ENCODE peak calls at places on chromosomes 7 and 10, in four cellular contexts. O, T, K and J are unnamed samples.

GRCh38 chr10:104038537-104038936 is 47.1 kb downstream of the COL17A1 start:
- DNase-seq in T (no peak), K (no peak), O (no peak), J (no peak)

GRCh38 chr7:97215556-97215955 is 98.1 kb downstream of the SDHAF3 start:
- DNase-seq in T (no peak), K (no peak), O (no peak), J (peak; percentile 34)

GRCh38 chr7:72446131-72446530 is 34.0 kb upstream of the CALN1 start:
- DNase-seq in K (no peak), T (no peak), O (no peak), J (no peak)

GRCh38 chr7:102079140-102080002 is 207.3 kb upstream of the SH2B2 start:
- DNase-seq in T (no peak), O (no peak), K (no peak), J (peak; percentile 38)

GRCh38 chr7:88586219-88586618 is 173.3 kb upstream of the ZNF804B start:
- DNase-seq in K (no peak), T (no peak), O (no peak), J (no peak)

GRCh38 chr10:117139581-117140524 is 1.8 kb upstream of the VAX1 start:
- DNase-seq in O (no peak), K (no peak), T (no peak), J (no peak)

GRCh38 chr10:6154566-6154965 is 48.2 kb upstream of the PFKFB3 start:
- DNase-seq in K (no peak), O (no peak), T (no peak), J (no peak)

GRCh38 chr7:28960071-28960840 is 2.1 kb upstream of the TRIL start:
- DNase-seq in K (no peak), T (no peak), O (peak; percentile 42), J (no peak)

GRCh38 chr10:101016814-101017213 is 14.1 kb downstream of the PDZD7 start:
- DNase-seq in K (no peak), O (no peak), T (no peak), J (no peak)

GRCh38 chr7:48389977-48390376 is 218.7 kb downstream of the ABCA13 start:
- DNase-seq in T (peak; percentile 0), O (peak; percentile 91), K (no peak), J (peak; percentile 77)

GRCh38 chr10:78851652-78852051 is 217.1 kb upstream of the ZMIZ1 start:
- DNase-seq in T (peak; percentile 23), K (no peak), O (no peak), J (no peak)

GRCh38 chr7:144975882-144976281 is 140.0 kb upstream of the TPK1 start:
- DNase-seq in K (no peak), T (no peak), O (no peak), J (peak; percentile 25)

DNA sequence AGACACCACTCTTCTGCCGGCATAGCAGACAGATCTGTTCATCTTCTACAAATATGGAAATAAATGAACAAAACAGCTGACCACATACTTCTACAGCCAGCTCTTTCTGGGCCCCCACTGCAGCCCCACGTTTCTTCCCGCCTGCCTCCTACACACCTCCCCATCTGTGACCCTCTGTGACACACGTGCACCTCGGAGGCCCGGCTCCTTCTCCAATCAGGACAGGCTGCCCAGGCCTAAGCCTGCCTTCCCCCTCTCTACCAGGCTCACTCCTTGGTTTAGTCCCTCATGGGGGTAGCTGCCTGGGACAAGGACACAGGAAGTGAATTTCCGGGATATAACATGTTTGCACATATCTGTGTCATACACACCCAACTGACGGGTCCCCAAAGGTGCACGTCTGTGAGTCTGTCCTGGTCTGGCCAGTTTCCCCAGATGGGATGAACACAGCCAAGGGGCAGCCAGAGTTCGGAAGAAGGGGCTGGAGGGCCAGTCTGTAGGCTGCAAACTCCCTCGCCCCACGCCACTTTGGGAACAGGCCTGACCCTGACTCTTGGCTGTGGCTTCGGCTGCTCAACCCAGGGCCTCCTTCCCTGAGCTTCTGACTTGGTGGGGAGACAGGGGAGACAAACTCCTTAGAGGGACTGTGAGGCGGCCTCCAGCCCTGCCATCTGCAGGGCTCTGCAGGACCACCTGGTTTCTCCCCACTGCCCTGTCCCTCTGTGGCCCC is 30.3 kb downstream of the PITRM1 start:
- DNase-seq in O (no peak), K (no peak), T (no peak), J (no peak)
- TF ChIP-seq CTCF in O (no peak), K (no peak), T (no peak), J (no peak)

DNA sequence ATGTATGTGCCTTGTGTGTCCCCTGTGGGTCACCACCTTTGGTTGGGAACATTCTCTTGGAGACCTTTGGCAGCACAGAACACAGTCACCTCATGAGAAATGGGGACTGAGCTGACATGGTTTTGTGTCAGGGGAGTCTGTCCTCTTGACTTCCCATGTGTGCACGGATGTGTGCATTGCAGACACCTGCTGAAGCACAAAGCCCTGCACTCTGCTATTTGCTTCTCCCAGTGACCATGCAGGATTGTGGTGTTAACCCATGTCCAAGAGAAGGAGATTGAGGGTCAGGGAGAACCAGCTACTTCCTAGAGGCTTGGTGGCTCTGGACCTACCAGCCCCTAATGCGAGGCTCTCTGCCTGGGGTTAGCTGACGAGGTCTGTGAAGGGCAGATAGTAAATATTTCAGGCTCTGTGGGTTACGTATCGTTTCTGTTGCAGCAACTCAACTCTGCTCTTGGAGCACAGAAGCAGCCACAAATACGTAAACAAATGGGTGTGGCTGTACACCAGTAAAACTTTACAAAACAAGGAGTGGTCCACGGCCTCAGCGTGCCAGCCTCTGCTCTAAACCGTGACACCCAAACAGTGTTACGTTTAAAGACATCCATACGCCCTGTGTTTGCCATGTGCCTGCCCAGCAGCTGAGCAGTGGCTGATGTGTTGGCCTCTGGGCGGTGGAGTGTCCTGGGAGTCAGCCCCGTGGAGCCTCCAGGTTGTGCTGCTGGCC is 51.7 kb downstream of the ADCY1 start:
- DNase-seq in T (no peak), K (no peak), O (no peak), J (no peak)
- TF ChIP-seq CTCF in T (no peak), K (no peak), O (no peak), J (no peak)

DNA sequence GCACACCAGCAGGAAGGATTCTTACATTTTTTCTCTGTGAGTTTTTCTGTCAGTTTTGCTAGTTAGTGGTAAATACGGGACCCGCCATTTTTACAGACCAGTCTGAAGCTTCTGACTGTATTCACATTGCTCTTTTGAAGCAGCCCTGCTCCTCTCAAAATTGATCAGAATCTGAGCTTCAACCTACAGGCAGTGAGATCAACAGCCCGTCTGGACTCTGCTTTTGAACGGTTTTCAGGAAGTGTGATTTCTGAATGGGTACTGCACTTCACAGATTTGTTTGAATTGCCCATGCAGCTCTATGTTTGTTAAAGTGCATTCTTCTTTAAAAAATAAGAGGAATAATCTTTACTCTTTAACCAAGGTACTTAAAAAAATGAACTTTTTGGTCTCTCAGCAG is 8.9 kb downstream of the PURB start:
- DNase-seq in K (no peak), O (no peak), T (no peak), J (no peak)
- TF ChIP-seq CTCF in K (no peak), O (no peak), T (no peak), J (no peak)

DNA sequence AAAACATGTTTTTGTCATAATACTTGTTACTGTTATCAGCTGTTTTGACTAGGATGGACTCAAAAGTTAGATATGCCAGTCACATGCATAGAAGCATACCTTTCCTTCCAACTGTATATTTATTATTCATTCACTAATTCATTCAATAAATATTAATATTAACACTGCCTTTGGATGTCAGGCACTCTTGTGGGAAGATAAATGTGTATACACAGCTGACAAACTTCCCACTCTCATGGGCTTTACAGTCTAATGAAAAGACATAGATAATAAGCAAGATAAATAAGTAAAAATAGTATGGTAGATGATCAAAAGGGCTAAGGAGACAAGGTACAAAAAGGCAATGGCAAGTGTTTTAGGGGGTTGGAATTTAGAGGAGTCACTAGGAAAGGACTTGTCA is 180.1 kb upstream of the SMIM30 start:
- DNase-seq in O (no peak), K (no peak), T (no peak), J (no peak)
- TF ChIP-seq CTCF in O (no peak), K (no peak), T (no peak), J (no peak)

GRCh38 chr7:155629171-155629570 is 15.3 kb upstream of the RBM33 start:
- DNase-seq in O (no peak), K (no peak), T (no peak), J (no peak)

GRCh38 chr7:155635817-155636216 is 8.6 kb upstream of the RBM33 start:
- DNase-seq in O (no peak), T (no peak), K (no peak), J (no peak)

GRCh38 chr7:155625557-155625956 is 18.9 kb upstream of the RBM33 start:
- DNase-seq in K (no peak), O (no peak), T (no peak), J (no peak)

GRCh38 chr7:155637155-155637554 is 7.3 kb upstream of the RBM33 start:
- DNase-seq in T (no peak), O (no peak), K (no peak), J (no peak)

DNA sequence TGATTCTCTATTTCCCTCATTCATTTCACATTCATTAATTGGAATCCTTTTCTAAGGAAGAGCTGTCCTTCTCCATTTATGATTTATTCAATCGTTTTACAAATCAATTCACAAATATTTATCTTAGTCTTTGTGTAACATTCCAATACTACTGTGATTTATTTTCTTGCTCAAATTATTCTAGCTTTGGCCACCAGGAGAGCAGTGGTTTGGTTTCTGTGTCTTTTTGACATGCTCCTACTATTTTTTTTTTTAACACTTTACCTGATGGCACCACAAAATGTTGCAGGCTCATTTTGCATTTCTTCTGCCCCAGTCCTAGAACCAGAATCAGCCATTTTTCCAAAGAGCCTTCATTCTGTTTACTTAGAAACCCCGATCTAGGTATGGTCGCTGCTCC is 13.3 kb upstream of the RBM33 start:
- DNase-seq in K (no peak), T (no peak), O (no peak), J (no peak)
- TF ChIP-seq CTCF in K (peak; percentile 53), T (peak; percentile 14), O (peak; percentile 22), J (no peak)

GRCh38 chr7:24318326-24318725 is 34.3 kb downstream of the NPY start:
- DNase-seq in K (no peak), T (no peak), O (peak; percentile 53), J (peak; percentile 34)
- TF ChIP-seq CTCF in K (no peak), T (no peak), O (peak; percentile 56), J (no peak)